ENCODE peak calls at places on chromosomes 2 and 18, in nine cellular contexts. C is lower lobe of right lung; E is HepG2; X is right cardiac atrium; K is activated CD8-positive, alpha-beta T cell treated with anti-CD3 and anti-CD28 coated beads, Interleukin-2, amount 10 ng/mL, durations not matched to agents 7 days and 5 days; L is psoas muscle; W is activated T-helper 17 cell treated with anti-CD3 and anti-CD28 coated beads, Interleukin-2, amount 50 U/mL, for 72 hours; Y is CD4-positive, alpha-beta T cell; I is activated naive CD4-positive, alpha-beta T cell treated with anti-CD3 and anti-CD28 coated beads, Interleukin-2, amount 50 U/mL, for 72 hours. S is an unnamed sample.

GRCh38 chr2:149463328-149464002 is 124.1 kb downstream of the MMADHC start:
- ATAC-seq in E (no peak), Y (no peak), K (no peak), I (peak; percentile 87), C (no peak), L (no peak), W (peak; percentile 81), X (no peak), S (no peak)

GRCh38 chr2:10202136-10202535 is 79.6 kb downstream of the RRM2 start:
- ATAC-seq in C (no peak), X (no peak), I (no peak), K (no peak), W (no peak), L (no peak), E (no peak), Y (no peak), S (no peak)

GRCh38 chr2:157395811-157396210 is 48.1 kb downstream of the CYTIP start:
- ATAC-seq in C (peak; percentile 75), E (peak; percentile 29), Y (peak; percentile 64), X (no peak), K (no peak), I (peak; percentile 18), L (no peak), W (no peak), S (no peak)

GRCh38 chr2:150425121-150425559 is 62.3 kb downstream of the RND3 start:
- ATAC-seq in Y (no peak), K (no peak), I (no peak), E (peak; percentile 36), C (peak; percentile 31), W (no peak), X (peak; percentile 76), L (no peak), S (no peak)

GRCh38 chr2:96970910-96971309 is 15.5 kb downstream of the FAM178B start:
- ATAC-seq in K (no peak), C (peak; percentile 90), I (no peak), Y (peak; percentile 46), E (no peak), X (no peak), W (no peak), L (no peak), S (no peak)

GRCh38 chr2:214902273-214902672 is 92.8 kb upstream of the BARD1 start:
- ATAC-seq in Y (no peak), X (no peak), E (no peak), C (no peak), W (no peak), I (no peak), L (no peak), K (no peak), S (no peak)

GRCh38 chr2:196182439-196183171 is 11.2 kb upstream of the STK17B start:
- ATAC-seq in I (peak; percentile 66), K (peak; percentile 13), L (no peak), Y (no peak), E (no peak), C (no peak), W (peak; percentile 81), X (no peak), S (no peak)

GRCh38 chr2:113757059-113757657 is 716 bp upstream of the SLC35F5 start:
- ATAC-seq in I (no peak), L (peak; percentile 8), X (peak; percentile 2), E (peak; percentile 12), W (no peak), Y (peak; percentile 35), K (peak; percentile 6), C (peak; percentile 3), S (no peak)

GRCh38 chr2:226600184-226600583 is 199.4 kb downstream of the IRS1 start:
- ATAC-seq in W (no peak), X (no peak), C (no peak), I (no peak), E (peak; percentile 78), K (no peak), L (no peak), Y (no peak), S (no peak)

GRCh38 chr18:22307528-22307927 is 110.2 kb downstream of the CTAGE1 start:
- ATAC-seq in Y (no peak), W (no peak), I (no peak), X (no peak), E (no peak), L (no peak), K (no peak), C (peak; percentile 43), S (no peak)

GRCh38 chr2:62465741-62466500 is 40.1 kb downstream of the TMEM17 start:
- ATAC-seq in L (no peak), Y (no peak), X (no peak), I (no peak), E (no peak), W (no peak), C (no peak), K (no peak), S (no peak)

S was measured in gastroesophageal sphincter.